ENCODE peak calls at places on chromosome 17, in five cellular contexts. One of them, this sample, is unnamed.

GRCh38 chr17:4199818-4200402 is 56.9 kb downstream of the CYB5D2 start:
- DNase-seq in lower leg skin: no peak
- DNase-seq in GM12865: peak
- DNase-seq in heart left ventricle: no peak
- DNase-seq in fibroblast of villous mesenchyme: peak
- DNase-seq in this sample: peak

GRCh38 chr17:65741690-65742089 is 180.2 kb upstream of the AXIN2 start:
- DNase-seq in lower leg skin: no peak
- DNase-seq in GM12865: no peak
- DNase-seq in heart left ventricle: no peak
- DNase-seq in fibroblast of villous mesenchyme: no peak
- DNase-seq in this sample: no peak

GRCh38 chr17:10614536-10615155 is 42.5 kb downstream of the MYH3 start:
- DNase-seq in lower leg skin: no peak
- DNase-seq in GM12865: peak
- DNase-seq in heart left ventricle: peak
- DNase-seq in fibroblast of villous mesenchyme: peak
- DNase-seq in this sample: peak

GRCh38 chr17:47820023-47820789 is 1.4 kb downstream of the OSBPL7 start:
- DNase-seq in lower leg skin: no peak
- DNase-seq in GM12865: no peak
- DNase-seq in heart left ventricle: no peak
- DNase-seq in fibroblast of villous mesenchyme: no peak
- DNase-seq in this sample: no peak

GRCh38 chr17:74437702-74438101 is 5.8 kb downstream of the GPRC5C start:
- DNase-seq in lower leg skin: no peak
- DNase-seq in GM12865: no peak
- DNase-seq in heart left ventricle: no peak
- DNase-seq in fibroblast of villous mesenchyme: no peak
- DNase-seq in this sample: no peak

GRCh38 chr17:6430769-6431168 is 4.2 kb downstream of the AIPL1 start:
- DNase-seq in lower leg skin: no peak
- DNase-seq in GM12865: no peak
- DNase-seq in heart left ventricle: no peak
- DNase-seq in fibroblast of villous mesenchyme: no peak
- DNase-seq in this sample: no peak

GRCh38 chr17:27345141-27345904 is 51.4 kb downstream of the WSB1 start:
- DNase-seq in lower leg skin: no peak
- DNase-seq in GM12865: no peak
- DNase-seq in heart left ventricle: no peak
- DNase-seq in fibroblast of villous mesenchyme: no peak
- DNase-seq in this sample: no peak

GRCh38 chr17:73823684-73824083 is 179.4 kb upstream of the SDK2 start:
- DNase-seq in lower leg skin: no peak
- DNase-seq in GM12865: peak
- DNase-seq in heart left ventricle: no peak
- DNase-seq in fibroblast of villous mesenchyme: no peak
- DNase-seq in this sample: no peak

GRCh38 chr17:8736362-8736761 is 8.3 kb downstream of the CCDC42 start:
- DNase-seq in lower leg skin: no peak
- DNase-seq in GM12865: no peak
- DNase-seq in heart left ventricle: no peak
- DNase-seq in fibroblast of villous mesenchyme: no peak
- DNase-seq in this sample: no peak

GRCh38 chr17:10119203-10120112 is 78.9 kb downstream of the GAS7 start:
- DNase-seq in lower leg skin: peak
- DNase-seq in GM12865: peak
- DNase-seq in heart left ventricle: no peak
- DNase-seq in fibroblast of villous mesenchyme: no peak
- DNase-seq in this sample: no peak

GRCh38 chr17:67218385-67218950 is 26.5 kb downstream of the HELZ start:
- DNase-seq in lower leg skin: no peak
- DNase-seq in GM12865: no peak
- DNase-seq in heart left ventricle: no peak
- DNase-seq in fibroblast of villous mesenchyme: peak
- DNase-seq in this sample: peak

GRCh38 chr17:82065193-82065637 is 389 bp downstream of the DUS1L start:
- DNase-seq in lower leg skin: no peak
- DNase-seq in GM12865: peak
- DNase-seq in heart left ventricle: no peak
- DNase-seq in fibroblast of villous mesenchyme: peak
- DNase-seq in this sample: no peak

GRCh38 chr17:57236686-57237299 is 19.5 kb upstream of the MSI2 start:
- DNase-seq in lower leg skin: no peak
- DNase-seq in GM12865: no peak
- DNase-seq in heart left ventricle: no peak
- DNase-seq in fibroblast of villous mesenchyme: no peak
- DNase-seq in this sample: no peak

GRCh38 chr17:37818689-37819088 is 73.8 kb upstream of the HNF1B start:
- DNase-seq in lower leg skin: peak
- DNase-seq in GM12865: no peak
- DNase-seq in heart left ventricle: no peak
- DNase-seq in fibroblast of villous mesenchyme: no peak
- DNase-seq in this sample: no peak

GRCh38 chr17:32588982-32589381 is 102.2 kb downstream of the CDK5R1 start:
- DNase-seq in lower leg skin: no peak
- DNase-seq in GM12865: peak
- DNase-seq in heart left ventricle: no peak
- DNase-seq in fibroblast of villous mesenchyme: no peak
- DNase-seq in this sample: no peak

GRCh38 chr17:4947010-4947410 is 1.3 kb downstream of the PFN1 start:
- DNase-seq in lower leg skin: no peak
- DNase-seq in GM12865: no peak
- DNase-seq in heart left ventricle: no peak
- DNase-seq in fibroblast of villous mesenchyme: no peak
- DNase-seq in this sample: no peak

GRCh38 chr17:57685499-57686132 is 59.5 kb downstream of the CCDC182 start:
- DNase-seq in lower leg skin: no peak
- DNase-seq in GM12865: no peak
- DNase-seq in heart left ventricle: no peak
- DNase-seq in fibroblast of villous mesenchyme: no peak
- DNase-seq in this sample: no peak

GRCh38 chr17:81833921-81834830 is 674 bp downstream of the PPP1R27 start:
- DNase-seq in lower leg skin: no peak
- DNase-seq in GM12865: no peak
- DNase-seq in heart left ventricle: no peak
- DNase-seq in fibroblast of villous mesenchyme: no peak
- DNase-seq in this sample: no peak

GRCh38 chr17:27602721-27603445 is 28.1 kb upstream of the LGALS9 start:
- DNase-seq in lower leg skin: peak
- DNase-seq in GM12865: peak
- DNase-seq in heart left ventricle: peak
- DNase-seq in fibroblast of villous mesenchyme: peak
- DNase-seq in this sample: peak

GRCh38 chr17:12667299-12667958 is 1.7 kb downstream of the MYOCD start:
- DNase-seq in lower leg skin: no peak
- DNase-seq in GM12865: peak
- DNase-seq in heart left ventricle: peak
- DNase-seq in fibroblast of villous mesenchyme: peak
- DNase-seq in this sample: peak

GRCh38 chr17:51165680-51166197 is 472 bp upstream of the NME2 start:
- DNase-seq in lower leg skin: no peak
- DNase-seq in GM12865: no peak
- DNase-seq in heart left ventricle: peak
- DNase-seq in fibroblast of villous mesenchyme: no peak
- DNase-seq in this sample: no peak

GRCh38 chr17:73542323-73542722 is 101.9 kb downstream of the SDK2 start:
- DNase-seq in lower leg skin: no peak
- DNase-seq in GM12865: no peak
- DNase-seq in heart left ventricle: no peak
- DNase-seq in fibroblast of villous mesenchyme: no peak
- DNase-seq in this sample: no peak

GRCh38 chr17:64074704-64075484 is 54.5 kb upstream of the ICAM2 start:
- DNase-seq in lower leg skin: no peak
- DNase-seq in GM12865: no peak
- DNase-seq in heart left ventricle: no peak
- DNase-seq in fibroblast of villous mesenchyme: peak
- DNase-seq in this sample: peak

GRCh38 chr17:75524971-75525805 is at the start of gene LLGL2:
- DNase-seq in lower leg skin: peak
- DNase-seq in GM12865: peak
- DNase-seq in heart left ventricle: peak
- DNase-seq in fibroblast of villous mesenchyme: peak
- DNase-seq in this sample: peak
- TF ChIP-seq CTCF in lower leg skin: no peak
- TF ChIP-seq CTCF in GM12865: peak
- TF ChIP-seq CTCF in heart left ventricle: peak
- TF ChIP-seq CTCF in fibroblast of villous mesenchyme: peak
- TF ChIP-seq CTCF in this sample: no peak

GRCh38 chr17:35160354-35161201 is 13.0 kb downstream of the UNC45B start:
- DNase-seq in lower leg skin: no peak
- DNase-seq in GM12865: no peak
- DNase-seq in heart left ventricle: no peak
- DNase-seq in fibroblast of villous mesenchyme: no peak
- DNase-seq in this sample: no peak

GRCh38 chr17:35159926-35160325 is 12.3 kb downstream of the UNC45B start:
- DNase-seq in lower leg skin: no peak
- DNase-seq in GM12865: no peak
- DNase-seq in heart left ventricle: no peak
- DNase-seq in fibroblast of villous mesenchyme: no peak
- DNase-seq in this sample: no peak

GRCh38 chr17:35163886-35164285 is 16.3 kb downstream of the UNC45B start:
- DNase-seq in lower leg skin: no peak
- DNase-seq in GM12865: no peak
- DNase-seq in heart left ventricle: no peak
- DNase-seq in fibroblast of villous mesenchyme: no peak
- DNase-seq in this sample: no peak

GRCh38 chr17:35162755-35163154 is 15.1 kb downstream of the UNC45B start:
- DNase-seq in lower leg skin: no peak
- DNase-seq in GM12865: no peak
- DNase-seq in heart left ventricle: no peak
- DNase-seq in fibroblast of villous mesenchyme: no peak
- DNase-seq in this sample: no peak

DNA sequence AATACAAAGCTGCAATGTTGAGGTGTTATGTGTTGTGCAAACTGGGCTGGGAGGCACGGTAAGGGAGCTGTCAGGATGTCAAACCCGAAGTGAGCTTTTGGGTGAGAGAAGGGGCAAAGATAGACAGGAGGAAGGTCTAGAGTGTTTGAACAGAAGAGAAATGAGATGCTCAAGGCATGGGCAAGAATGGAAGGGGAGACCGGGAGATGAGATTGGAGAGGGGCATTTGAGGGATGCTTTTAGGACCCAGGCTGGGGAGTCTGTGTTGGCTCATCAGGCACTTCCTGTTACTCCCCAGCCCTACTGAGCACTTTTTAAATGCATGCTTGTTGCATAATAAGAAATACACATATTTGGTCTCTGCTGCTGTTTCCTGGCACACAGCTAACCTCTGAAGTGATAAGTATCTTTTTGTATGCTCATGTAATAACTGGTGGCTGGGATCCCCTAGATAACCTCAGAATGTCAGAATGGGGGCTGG is 13.7 kb downstream of the UNC45B start:
- DNase-seq in lower leg skin: no peak
- DNase-seq in GM12865: no peak
- DNase-seq in heart left ventricle: no peak
- DNase-seq in fibroblast of villous mesenchyme: no peak
- DNase-seq in this sample: no peak
- H3K4me3 ChIP-seq in lower leg skin: no peak
- H3K4me3 ChIP-seq in GM12865: no peak
- H3K4me3 ChIP-seq in heart left ventricle: no peak
- H3K4me3 ChIP-seq in fibroblast of villous mesenchyme: no peak
- H3K4me3 ChIP-seq in this sample: no peak

DNA sequence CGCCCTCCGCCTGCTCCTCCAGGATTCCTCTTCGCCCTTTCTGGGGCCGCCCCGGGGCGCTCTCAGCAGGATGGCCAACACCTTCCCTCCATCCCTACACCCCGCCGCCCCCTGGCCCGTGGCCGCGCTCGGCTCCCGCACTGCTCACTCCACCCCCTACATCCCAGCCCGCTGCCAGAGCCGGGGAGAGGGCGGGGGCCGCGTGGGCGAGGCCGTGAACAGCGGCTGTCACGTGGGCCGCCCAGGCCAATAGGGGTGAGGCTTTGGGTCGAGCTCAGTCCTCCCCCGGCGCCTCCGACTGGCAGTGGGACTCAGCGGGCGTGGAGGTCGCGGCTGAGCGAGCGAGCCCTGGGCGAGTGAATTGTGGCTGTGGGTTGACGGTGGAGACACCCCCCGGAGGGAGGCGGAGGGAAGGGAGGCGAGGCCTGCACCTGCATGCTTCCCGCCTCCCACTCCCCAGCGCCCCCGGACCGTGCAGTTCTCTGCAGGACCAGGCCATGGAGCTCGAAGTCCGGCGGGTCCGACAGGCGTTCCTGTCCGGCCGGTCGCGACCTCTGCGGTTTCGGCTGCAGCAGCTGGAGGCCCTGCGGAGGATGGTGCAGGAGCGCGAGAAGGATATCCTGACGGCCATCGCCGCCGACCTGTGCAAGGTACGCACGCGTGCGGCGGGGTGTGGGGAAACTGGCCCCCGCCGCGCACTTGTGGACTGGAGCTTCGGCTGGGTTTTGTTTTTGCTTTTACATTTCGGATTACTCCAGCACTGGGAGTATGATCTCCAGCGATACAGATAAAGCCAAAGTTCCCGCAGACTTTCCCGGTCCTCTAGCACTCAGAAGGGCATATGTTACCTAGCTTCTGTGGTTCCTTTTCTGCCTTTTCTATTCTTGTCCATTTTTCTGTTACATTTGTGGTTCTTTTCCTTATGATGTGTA is at the start of gene ALDH3A2:
- DNase-seq in lower leg skin: peak
- DNase-seq in GM12865: peak
- DNase-seq in heart left ventricle: peak
- DNase-seq in fibroblast of villous mesenchyme: peak
- DNase-seq in this sample: peak
- TF ChIP-seq CTCF in lower leg skin: no peak
- TF ChIP-seq CTCF in GM12865: no peak
- TF ChIP-seq CTCF in heart left ventricle: no peak
- TF ChIP-seq CTCF in fibroblast of villous mesenchyme: no peak
- TF ChIP-seq CTCF in this sample: peak

GRCh38 chr17:59830007-59830630 is 62.6 kb downstream of the TUBD1 start:
- DNase-seq in lower leg skin: no peak
- DNase-seq in GM12865: peak
- DNase-seq in heart left ventricle: no peak
- DNase-seq in fibroblast of villous mesenchyme: peak
- DNase-seq in this sample: peak
- H3K4me3 ChIP-seq in lower leg skin: no peak
- H3K4me3 ChIP-seq in GM12865: peak
- H3K4me3 ChIP-seq in heart left ventricle: no peak
- H3K4me3 ChIP-seq in fibroblast of villous mesenchyme: no peak
- H3K4me3 ChIP-seq in this sample: peak

DNA sequence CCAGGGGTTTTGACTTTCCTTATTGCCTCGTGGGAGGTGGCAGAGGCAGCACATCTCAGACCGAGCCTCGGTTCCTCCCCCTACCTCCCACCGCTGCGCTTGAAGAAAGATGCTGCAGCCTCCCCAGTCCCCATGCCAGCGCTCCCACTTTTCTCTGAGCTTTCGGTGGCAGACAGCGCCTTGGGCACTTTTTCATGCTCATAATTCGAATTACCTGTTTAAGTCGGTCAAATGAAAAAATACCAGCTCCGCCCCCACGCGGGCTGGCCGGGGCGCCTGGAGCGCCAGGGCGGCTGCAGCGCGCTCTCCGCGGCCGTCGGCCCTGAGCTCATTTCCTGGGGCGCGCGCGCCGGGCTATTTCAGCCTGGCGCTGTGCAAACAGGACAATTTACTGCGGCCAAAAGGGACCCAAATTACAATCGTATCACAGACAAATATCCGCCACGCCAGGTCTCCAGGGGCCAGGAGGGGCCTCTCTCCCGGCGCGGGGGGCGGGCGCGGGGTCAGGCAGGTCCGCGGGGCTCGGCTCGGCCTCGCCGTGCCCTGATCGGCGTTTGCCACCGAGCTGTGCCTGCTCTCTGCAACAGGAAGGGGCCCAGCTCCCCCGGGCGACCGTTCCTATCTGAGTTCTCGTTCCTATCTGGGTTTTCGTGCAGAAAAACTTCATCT is 45.0 kb downstream of the SOST start:
- DNase-seq in lower leg skin: no peak
- DNase-seq in GM12865: peak
- DNase-seq in heart left ventricle: peak
- DNase-seq in fibroblast of villous mesenchyme: no peak
- DNase-seq in this sample: peak
- TF ChIP-seq CTCF in lower leg skin: no peak
- TF ChIP-seq CTCF in GM12865: no peak
- TF ChIP-seq CTCF in heart left ventricle: no peak
- TF ChIP-seq CTCF in fibroblast of villous mesenchyme: no peak
- TF ChIP-seq CTCF in this sample: no peak